ENCODE peak calls at places on chromosome 6, in ten cellular contexts. Z is neural progenitor cell, O is GM13977, I is tibial nerve, G is mammary epithelial cell, V is tibial artery, H is upper lobe of right lung, P is HFFc6, E is heart left ventricle, C is adrenal gland. A is an unnamed sample.

GRCh38 chr6:106117579-106117978 is 31.4 kb downstream of the PRDM1 start:
- DNase-seq in H (no peak), G (no peak), Z (no peak), O (no peak), P (no peak), V (no peak), E (no peak), C (peak), I (no peak), A (no peak)

GRCh38 chr6:130969807-130970491 is 93.1 kb downstream of the EPB41L2 start:
- DNase-seq in O (no peak), E (peak), I (no peak), Z (peak), V (peak), H (no peak), P (peak), C (peak), G (no peak), A (peak)

GRCh38 chr6:146883640-146884531 is 285.1 kb downstream of the ADGB start:
- DNase-seq in V (no peak), H (no peak), P (no peak), I (no peak), G (no peak), E (no peak), O (no peak), Z (no peak), C (no peak), A (no peak)

GRCh38 chr6:40874495-40874894 is 164.5 kb downstream of the UNC5CL start:
- DNase-seq in H (no peak), V (no peak), O (no peak), P (no peak), Z (peak), I (no peak), G (no peak), E (no peak), C (no peak), A (no peak)

GRCh38 chr6:47426524-47427302 is 50.9 kb upstream of the CD2AP start:
- DNase-seq in V (no peak), G (no peak), Z (no peak), P (no peak), H (no peak), C (no peak), E (no peak), I (no peak), O (no peak), A (no peak)

GRCh38 chr6:105374010-105374420 is 28.9 kb downstream of the PREP start:
- DNase-seq in V (no peak), G (peak), O (no peak), I (no peak), H (no peak), Z (no peak), C (no peak), P (peak), E (no peak), A (no peak)

GRCh38 chr6:56497270-56497669 is 145.4 kb downstream of the DST start:
- DNase-seq in Z (no peak), V (no peak), C (no peak), G (no peak), I (no peak), E (no peak), H (no peak), O (no peak), P (no peak), A (no peak)

GRCh38 chr6:158777510-158777909 is 41.7 kb downstream of the EZR start:
- DNase-seq in V (no peak), G (no peak), C (no peak), O (no peak), I (no peak), E (no peak), Z (no peak), H (no peak), P (no peak), A (no peak)

GRCh38 chr6:78832091-78832808 is 35.1 kb upstream of the IRAK1BP1 start:
- DNase-seq in G (peak), C (no peak), E (no peak), P (no peak), I (no peak), Z (no peak), V (no peak), O (no peak), H (no peak), A (no peak)

GRCh38 chr6:78830810-78831209 is 36.5 kb upstream of the IRAK1BP1 start:
- DNase-seq in V (no peak), P (no peak), Z (no peak), I (no peak), E (no peak), G (no peak), C (no peak), O (no peak), H (no peak), A (no peak)

GRCh38 chr6:78836610-78837009 is 30.7 kb upstream of the IRAK1BP1 start:
- DNase-seq in G (no peak), E (no peak), C (no peak), I (no peak), V (no peak), Z (no peak), P (no peak), H (no peak), O (no peak), A (no peak)

GRCh38 chr6:78831492-78831891 is 35.9 kb upstream of the IRAK1BP1 start:
- DNase-seq in V (no peak), I (no peak), O (no peak), P (no peak), H (no peak), Z (no peak), G (no peak), C (peak), E (no peak), A (no peak)

DNA sequence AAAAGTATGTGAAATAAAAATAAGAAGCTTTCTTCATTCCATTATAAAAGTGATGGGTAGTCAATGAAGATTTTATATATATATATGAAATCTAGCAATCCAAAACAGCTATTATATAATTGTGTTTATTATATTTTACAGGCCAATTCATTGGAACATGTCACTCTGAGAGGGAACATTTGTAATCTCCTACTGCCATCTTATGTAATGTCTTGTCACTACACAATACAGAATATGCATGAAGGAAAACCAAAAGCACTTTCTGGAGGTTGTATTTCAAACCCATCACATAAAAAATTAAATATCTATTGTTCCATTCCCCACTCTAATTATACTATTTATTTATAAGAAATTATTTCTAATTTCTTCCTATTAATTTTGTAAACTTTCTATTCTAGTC is 31.5 kb upstream of the IRAK1BP1 start:
- DNase-seq in Z (no peak), H (no peak), P (no peak), G (peak), C (no peak), O (no peak), E (no peak), V (no peak), I (no peak), A (no peak)
- TF ChIP-seq CTCF in Z (peak), H (peak), P (peak), G (no peak), C (no peak), O (no peak), E (no peak), V (peak), I (no peak), A (peak)

DNA sequence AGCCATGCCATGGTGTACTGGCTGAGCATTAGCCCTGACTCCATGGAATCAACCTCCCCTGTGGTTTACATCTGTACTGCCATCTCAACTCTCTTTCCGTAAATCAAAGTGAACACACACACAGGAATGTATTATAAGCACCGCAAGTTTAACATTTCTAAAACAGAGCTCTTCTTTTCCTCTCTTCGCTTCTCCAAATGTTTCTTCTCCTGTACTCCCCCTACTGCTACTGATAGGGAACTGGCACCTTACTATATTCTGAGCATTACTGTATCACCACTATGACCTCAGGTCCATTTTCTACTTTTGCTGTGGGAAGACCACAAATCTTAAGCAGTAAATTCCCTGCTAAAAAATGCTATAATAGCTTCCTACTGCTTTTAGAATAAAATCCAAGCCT is 101.2 kb downstream of the NUS1 start:
- DNase-seq in I (no peak), G (peak), P (no peak), O (no peak), C (no peak), V (no peak), Z (no peak), H (no peak), E (no peak), A (no peak)
- TF ChIP-seq CTCF in I (no peak), G (no peak), P (no peak), O (peak), C (no peak), V (no peak), Z (peak), H (peak), E (no peak), A (peak)

GRCh38 chr6:73649783-73650182 is 4.0 kb downstream of the SLC17A5 start:
- DNase-seq in P (no peak), H (no peak), O (no peak), V (no peak), G (no peak), C (no peak), I (no peak), Z (no peak), E (no peak), A (no peak)

GRCh38 chr6:73653571-73654424 is at the start of gene SLC17A5:
- DNase-seq in V (peak), C (peak), O (peak), I (peak), P (peak), H (peak), Z (peak), E (peak), G (peak), A (peak)

GRCh38 chr6:73656501-73657145 is 2.8 kb upstream of the SLC17A5 start:
- DNase-seq in H (no peak), V (no peak), Z (no peak), G (no peak), E (no peak), O (no peak), I (no peak), C (no peak), P (no peak), A (no peak)

GRCh38 chr6:73655341-73655917 is 1.6 kb upstream of the SLC17A5 start:
- DNase-seq in O (no peak), Z (no peak), H (no peak), E (no peak), G (no peak), V (no peak), P (no peak), C (no peak), I (no peak), A (no peak)

GRCh38 chr6:73652637-73653570 is 888 bp downstream of the SLC17A5 start:
- DNase-seq in H (peak), I (no peak), E (peak), G (peak), Z (peak), V (peak), C (peak), P (peak), O (peak), A (peak)
- TF ChIP-seq CTCF in H (peak), I (peak), E (peak), G (peak), Z (peak), V (peak), C (no peak), P (peak), O (peak), A (peak)

GRCh38 chr6:36852481-36853147 is 13.4 kb upstream of the CPNE5 start:
- DNase-seq in Z (no peak), I (no peak), C (peak), G (peak), E (no peak), H (no peak), V (peak), P (peak), O (no peak), A (no peak)

GRCh38 chr6:36850001-36850400 is 10.8 kb upstream of the CPNE5 start:
- DNase-seq in E (no peak), H (no peak), O (no peak), V (no peak), C (no peak), I (no peak), P (no peak), Z (no peak), G (no peak), A (no peak)

GRCh38 chr6:36853325-36853724 is 14.1 kb upstream of the CPNE5 start:
- DNase-seq in H (no peak), Z (no peak), C (peak), O (no peak), G (peak), P (peak), I (no peak), E (no peak), V (peak), A (no peak)

GRCh38 chr6:36851632-36852031 is 12.4 kb upstream of the CPNE5 start:
- DNase-seq in I (no peak), V (peak), O (no peak), H (no peak), E (no peak), P (no peak), C (no peak), G (no peak), Z (no peak), A (no peak)

GRCh38 chr6:36851149-36851614 is 11.9 kb upstream of the CPNE5 start:
- DNase-seq in H (no peak), I (no peak), G (peak), O (peak), V (peak), P (peak), Z (peak), C (peak), E (peak), A (no peak)
- TF ChIP-seq CTCF in H (peak), I (peak), G (peak), O (peak), V (peak), P (peak), Z (peak), C (peak), E (peak), A (peak)

GRCh38 chr6:52724041-52724405 is 39.3 kb downstream of the GSTA2 start:
- DNase-seq in V (peak), Z (no peak), G (peak), H (no peak), O (no peak), I (no peak), P (peak), C (peak), E (no peak), A (no peak)
- TF ChIP-seq CTCF in V (no peak), Z (no peak), G (no peak), H (no peak), O (no peak), I (no peak), P (no peak), C (no peak), E (no peak), A (no peak)

A was measured in left ventricle myocardium inferior.